ENCODE peak calls at places on chromosomes 12 and 14, in nine cellular contexts. T is stomach, G is PC-3, B is ascending aorta, X is body of pancreas, J is osteocyte, P is fibroblast of mammary gland, K is GM20000, I is lower lobe of right lung. A is an unnamed sample.

GRCh38 chr14:53982546-53982945 is 25.9 kb upstream of the BMP4 start:
- DNase-seq in T (no peak), G (no peak), B (no peak), X (no peak), J (no peak), P (no peak), K (no peak), I (no peak), A (no peak)

GRCh38 chr12:77845831-77846230 is 15.1 kb downstream of the NAV3 start:
- DNase-seq in T (no peak), G (peak), B (no peak), X (no peak), J (no peak), P (peak), K (no peak), I (no peak), A (no peak)

GRCh38 chr14:96920023-96920422 is 122.8 kb downstream of the VRK1 start:
- DNase-seq in T (no peak), G (no peak), B (no peak), X (no peak), J (no peak), P (peak), K (no peak), I (no peak), A (no peak)

GRCh38 chr14:95523051-95523817 is 6.8 kb upstream of the SYNE3 start:
- DNase-seq in T (no peak), G (peak), B (no peak), X (no peak), J (no peak), P (no peak), K (no peak), I (no peak), A (no peak)

GRCh38 chr12:52044284-52044983 is 6.8 kb upstream of the NR4A1 start:
- DNase-seq in T (peak), G (no peak), B (peak), X (peak), J (no peak), P (peak), K (no peak), I (peak), A (no peak)

GRCh38 chr14:99884834-99885648 is 91.8 kb downstream of the EML1 start:
- DNase-seq in T (no peak), G (peak), B (no peak), X (peak), J (no peak), P (peak), K (peak), I (no peak), A (no peak)

GRCh38 chr14:99740411-99740810 is 52.8 kb upstream of the EML1 start:
- DNase-seq in T (no peak), G (no peak), B (no peak), X (no peak), J (no peak), P (no peak), K (no peak), I (no peak), A (no peak)

GRCh38 chr12:12723681-12724420 is 6.7 kb downstream of the CDKN1B start:
- DNase-seq in T (peak), G (peak), B (no peak), X (peak), J (no peak), P (no peak), K (peak), I (peak), A (peak)

GRCh38 chr14:78005325-78005724 is 164.8 kb upstream of the NRXN3 start:
- DNase-seq in T (no peak), G (peak), B (no peak), X (no peak), J (no peak), P (peak), K (peak), I (no peak), A (no peak)

GRCh38 chr12:57019983-57020719 is 3.8 kb upstream of the TAC3 start:
- DNase-seq in T (no peak), G (peak), B (no peak), X (no peak), J (no peak), P (no peak), K (no peak), I (no peak), A (no peak)

GRCh38 chr14:96001866-96002510 is 37.2 kb upstream of the C14orf132 start:
- DNase-seq in T (no peak), G (no peak), B (no peak), X (no peak), J (peak), P (no peak), K (no peak), I (no peak), A (no peak)

GRCh38 chr12:1811281-1811947 is 9.0 kb upstream of the LRTM2 start:
- DNase-seq in T (no peak), G (no peak), B (no peak), X (no peak), J (no peak), P (no peak), K (no peak), I (no peak), A (no peak)

GRCh38 chr14:22393796-22394195 is 195.2 kb downstream of the DAD1 start:
- DNase-seq in T (no peak), G (peak), B (no peak), X (no peak), J (no peak), P (no peak), K (no peak), I (no peak), A (no peak)

GRCh38 chr14:88140874-88141273 is 135.9 kb downstream of the GPR65 start:
- DNase-seq in T (no peak), G (no peak), B (no peak), X (no peak), J (no peak), P (no peak), K (no peak), I (no peak), A (no peak)

GRCh38 chr14:103372552-103373304 is 12.5 kb upstream of the MARK3 start:
- DNase-seq in T (peak), G (peak), B (no peak), X (no peak), J (no peak), P (peak), K (no peak), I (no peak), A (no peak)

GRCh38 chr12:38411426-38411825 is 94.9 kb downstream of the ALG10B start:
- DNase-seq in T (no peak), G (no peak), B (no peak), X (no peak), J (no peak), P (no peak), K (no peak), I (no peak), A (no peak)

GRCh38 chr14:78982551-78982950 is 812.4 kb downstream of the NRXN3 start:
- DNase-seq in T (no peak), G (no peak), B (no peak), X (no peak), J (no peak), P (peak), K (no peak), I (no peak), A (no peak)

GRCh38 chr12:21934173-21934572 is 7.1 kb downstream of the ABCC9 start:
- DNase-seq in T (no peak), G (peak), B (no peak), X (no peak), J (no peak), P (peak), K (no peak), I (no peak), A (no peak)

GRCh38 chr14:76201162-76201561 is 49.4 kb downstream of the GPATCH2L start:
- DNase-seq in T (no peak), G (peak), B (no peak), X (no peak), J (no peak), P (peak), K (no peak), I (no peak), A (no peak)

GRCh38 chr12:117513353-117513752 is 151.9 kb upstream of the NOS1 start:
- DNase-seq in T (peak), G (no peak), B (no peak), X (peak), J (no peak), P (no peak), K (no peak), I (no peak), A (no peak)

GRCh38 chr12:106317406-106318082 is 15.0 kb downstream of the TCP11L2 start:
- DNase-seq in T (no peak), G (peak), B (no peak), X (no peak), J (no peak), P (no peak), K (no peak), I (no peak), A (no peak)

DNA sequence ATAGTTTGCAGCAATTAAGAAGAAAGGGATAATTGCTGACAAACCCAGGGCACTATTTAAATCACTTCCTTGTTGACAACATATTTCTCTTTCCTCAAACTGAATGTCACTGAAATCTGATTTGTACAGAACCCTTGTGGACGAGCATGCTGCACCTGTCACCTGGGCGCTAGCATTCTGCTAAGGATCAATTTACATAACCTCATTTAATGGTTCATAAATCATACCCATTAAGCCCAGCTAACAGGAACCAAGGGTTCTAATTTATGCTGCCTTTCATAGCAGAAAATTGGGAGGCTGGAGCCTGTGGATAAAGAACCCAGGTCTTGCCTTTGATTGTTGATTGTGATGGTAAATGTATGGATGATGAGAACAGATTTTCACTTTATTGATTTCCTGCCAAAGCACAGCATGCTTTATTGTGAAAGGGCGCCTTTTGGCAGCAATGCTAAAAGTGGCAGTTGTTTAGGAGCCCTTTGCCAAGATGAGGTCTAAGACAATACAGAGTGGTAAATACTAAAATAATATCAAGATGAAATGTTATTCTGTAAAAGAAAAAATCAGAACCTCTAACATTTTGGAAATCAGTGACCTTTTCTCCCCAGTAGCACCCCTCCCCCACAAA is 95.4 kb downstream of the NKX2-1 start:
- DNase-seq in T (no peak), G (no peak), B (no peak), X (no peak), J (no peak), P (no peak), K (no peak), I (no peak), A (no peak)
- TF ChIP-seq CTCF in T (no peak), G (no peak), B (no peak), X (no peak), J (no peak), P (no peak), K (no peak), I (no peak), A (no peak)

GRCh38 chr12:27859648-27860047 is 79.6 kb upstream of the MANSC4 start:
- DNase-seq in T (no peak), G (peak), B (no peak), X (no peak), J (no peak), P (no peak), K (no peak), I (no peak), A (no peak)
- TF ChIP-seq CTCF in T (no peak), G (peak), B (no peak), X (no peak), J (no peak), P (no peak), K (no peak), I (no peak), A (no peak)

GRCh38 chr14:24481622-24482324 is 26.3 kb downstream of the CMA1 start:
- DNase-seq in T (peak), G (peak), B (no peak), X (peak), J (no peak), P (peak), K (peak), I (peak), A (peak)
- TF ChIP-seq CTCF in T (peak), G (peak), B (no peak), X (no peak), J (peak), P (peak), K (peak), I (peak), A (peak)

DNA sequence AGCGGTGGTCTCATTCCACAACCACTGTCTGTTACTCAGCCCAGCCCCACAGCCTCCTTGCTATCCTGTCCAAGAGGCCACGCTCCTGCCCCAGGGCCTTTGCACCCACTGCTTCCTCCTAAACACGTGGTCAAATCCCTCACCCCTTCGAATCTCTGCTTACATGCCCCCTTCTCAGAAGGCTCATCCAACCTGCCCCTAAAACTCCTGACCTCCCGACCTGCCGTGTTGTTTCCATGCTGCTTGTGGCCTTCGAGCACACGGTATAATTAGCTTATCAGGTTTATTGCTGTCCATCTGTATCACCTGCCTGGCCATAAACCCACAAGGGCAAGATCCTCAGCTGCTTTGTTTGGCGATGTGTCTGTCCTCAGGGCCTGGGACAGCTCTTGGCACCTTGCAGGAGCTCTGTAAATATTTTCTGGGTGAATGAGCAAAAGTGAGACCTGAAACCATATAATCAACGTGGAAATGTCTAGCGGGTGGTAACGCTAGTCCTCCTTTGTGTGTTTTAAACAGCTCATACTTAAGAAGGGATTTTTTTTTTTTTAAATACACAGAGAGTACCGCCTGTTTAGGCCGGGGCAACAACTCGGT is 36.0 kb downstream of the SCARB1 start:
- DNase-seq in T (no peak), G (peak), B (no peak), X (no peak), J (no peak), P (no peak), K (peak), I (no peak), A (no peak)
- TF ChIP-seq CTCF in T (no peak), G (no peak), B (no peak), X (no peak), J (no peak), P (no peak), K (no peak), I (no peak), A (no peak)

GRCh38 chr14:105300542-105301102 is at the start of gene BRF1:
- DNase-seq in T (peak), G (peak), B (peak), X (peak), J (peak), P (peak), K (peak), I (peak), A (peak)
- TF ChIP-seq CTCF in T (no peak), G (no peak), B (peak), X (no peak), J (no peak), P (no peak), K (no peak), I (no peak), A (no peak)